ENCODE peak calls at places on chromosomes 2 and 18, in ten cellular contexts. One of them, this sample, is unnamed. For H3K27me3, the result is how much of the 10 kb centered on the place peaks cover.

GRCh38 chr2:1584691-1585485 is 159.4 kb downstream of the PXDN start:
- DNase-seq in left ventricle myocardium inferior: no peak
- DNase-seq in neuronal stem cell: no peak
- DNase-seq in heart right ventricle: no peak
- DNase-seq in right cardiac atrium: no peak
- DNase-seq in HL-60: no peak
- DNase-seq in mesenchymal stem cell: no peak
- DNase-seq in dorsolateral prefrontal cortex: no peak
- DNase-seq in H9: no peak
- DNase-seq in PC-9: peak
- DNase-seq in this sample: no peak

GRCh38 chr2:71243548-71244301 is 16.8 kb upstream of the PAIP2B start:
- DNase-seq in left ventricle myocardium inferior: peak
- DNase-seq in neuronal stem cell: no peak
- DNase-seq in heart right ventricle: peak
- DNase-seq in right cardiac atrium: peak
- DNase-seq in HL-60: no peak
- DNase-seq in mesenchymal stem cell: no peak
- DNase-seq in dorsolateral prefrontal cortex: peak
- DNase-seq in H9: no peak
- DNase-seq in PC-9: no peak
- DNase-seq in this sample: no peak

GRCh38 chr18:6821346-6821745 is 91.8 kb downstream of the ARHGAP28 start:
- DNase-seq in left ventricle myocardium inferior: no peak
- DNase-seq in neuronal stem cell: no peak
- DNase-seq in heart right ventricle: no peak
- DNase-seq in right cardiac atrium: no peak
- DNase-seq in HL-60: no peak
- DNase-seq in mesenchymal stem cell: no peak
- DNase-seq in dorsolateral prefrontal cortex: no peak
- DNase-seq in H9: no peak
- DNase-seq in PC-9: no peak
- DNase-seq in this sample: no peak

GRCh38 chr18:74499633-74500032 is 3.5 kb downstream of the CNDP2 start:
- DNase-seq in left ventricle myocardium inferior: peak
- DNase-seq in neuronal stem cell: no peak
- DNase-seq in heart right ventricle: peak
- DNase-seq in right cardiac atrium: peak
- DNase-seq in HL-60: peak
- DNase-seq in mesenchymal stem cell: peak
- DNase-seq in dorsolateral prefrontal cortex: no peak
- DNase-seq in H9: peak
- DNase-seq in PC-9: peak
- DNase-seq in this sample: no peak

GRCh38 chr18:6747646-6748045 is 18.1 kb downstream of the ARHGAP28 start:
- DNase-seq in left ventricle myocardium inferior: no peak
- DNase-seq in neuronal stem cell: no peak
- DNase-seq in heart right ventricle: no peak
- DNase-seq in right cardiac atrium: no peak
- DNase-seq in HL-60: no peak
- DNase-seq in mesenchymal stem cell: peak
- DNase-seq in dorsolateral prefrontal cortex: no peak
- DNase-seq in H9: no peak
- DNase-seq in PC-9: no peak
- DNase-seq in this sample: peak

GRCh38 chr2:240888130-240888889 is 7.6 kb downstream of the MAB21L4 start:
- DNase-seq in left ventricle myocardium inferior: no peak
- DNase-seq in neuronal stem cell: no peak
- DNase-seq in heart right ventricle: peak
- DNase-seq in right cardiac atrium: peak
- DNase-seq in HL-60: no peak
- DNase-seq in mesenchymal stem cell: no peak
- DNase-seq in dorsolateral prefrontal cortex: no peak
- DNase-seq in H9: no peak
- DNase-seq in PC-9: no peak
- DNase-seq in this sample: no peak

GRCh38 chr18:48330016-48330991 is 78.9 kb downstream of the ZBTB7C start:
- DNase-seq in left ventricle myocardium inferior: no peak
- DNase-seq in neuronal stem cell: no peak
- DNase-seq in heart right ventricle: no peak
- DNase-seq in right cardiac atrium: no peak
- DNase-seq in HL-60: no peak
- DNase-seq in mesenchymal stem cell: peak
- DNase-seq in dorsolateral prefrontal cortex: no peak
- DNase-seq in H9: no peak
- DNase-seq in PC-9: peak
- DNase-seq in this sample: peak

GRCh38 chr2:238255636-238256035 is 15.8 kb upstream of the HES6 start:
- DNase-seq in left ventricle myocardium inferior: no peak
- DNase-seq in neuronal stem cell: no peak
- DNase-seq in heart right ventricle: no peak
- DNase-seq in right cardiac atrium: no peak
- DNase-seq in HL-60: no peak
- DNase-seq in mesenchymal stem cell: no peak
- DNase-seq in dorsolateral prefrontal cortex: no peak
- DNase-seq in H9: no peak
- DNase-seq in PC-9: no peak
- DNase-seq in this sample: no peak

GRCh38 chr18:25019086-25019860 is 332.7 kb downstream of the ZNF521 start:
- DNase-seq in left ventricle myocardium inferior: no peak
- DNase-seq in neuronal stem cell: no peak
- DNase-seq in heart right ventricle: no peak
- DNase-seq in right cardiac atrium: no peak
- DNase-seq in HL-60: no peak
- DNase-seq in mesenchymal stem cell: peak
- DNase-seq in dorsolateral prefrontal cortex: peak
- DNase-seq in H9: no peak
- DNase-seq in PC-9: no peak
- DNase-seq in this sample: no peak

GRCh38 chr2:42854207-42854818 is 61.9 kb upstream of the HAAO start:
- DNase-seq in left ventricle myocardium inferior: peak
- DNase-seq in neuronal stem cell: no peak
- DNase-seq in heart right ventricle: peak
- DNase-seq in right cardiac atrium: peak
- DNase-seq in HL-60: no peak
- DNase-seq in mesenchymal stem cell: peak
- DNase-seq in dorsolateral prefrontal cortex: no peak
- DNase-seq in H9: no peak
- DNase-seq in PC-9: no peak
- DNase-seq in this sample: peak

GRCh38 chr2:120571015-120571728 is 164.5 kb upstream of the GLI2 start:
- DNase-seq in left ventricle myocardium inferior: no peak
- DNase-seq in neuronal stem cell: no peak
- DNase-seq in heart right ventricle: no peak
- DNase-seq in right cardiac atrium: no peak
- DNase-seq in HL-60: no peak
- DNase-seq in mesenchymal stem cell: no peak
- DNase-seq in dorsolateral prefrontal cortex: no peak
- DNase-seq in H9: no peak
- DNase-seq in PC-9: no peak
- DNase-seq in this sample: no peak
- H3K27me3 ChIP-seq in left ventricle myocardium inferior: under half
- H3K27me3 ChIP-seq in neuronal stem cell: under half
- H3K27me3 ChIP-seq in heart right ventricle: under half
- H3K27me3 ChIP-seq in right cardiac atrium: under half
- H3K27me3 ChIP-seq in HL-60: under half
- H3K27me3 ChIP-seq in mesenchymal stem cell: half or more
- H3K27me3 ChIP-seq in dorsolateral prefrontal cortex: under half
- H3K27me3 ChIP-seq in H9: under half
- H3K27me3 ChIP-seq in PC-9: under half
- H3K27me3 ChIP-seq in this sample: under half

GRCh38 chr2:159163935-159164334 is 122.6 kb downstream of the WDSUB1 start:
- DNase-seq in left ventricle myocardium inferior: no peak
- DNase-seq in neuronal stem cell: no peak
- DNase-seq in heart right ventricle: no peak
- DNase-seq in right cardiac atrium: no peak
- DNase-seq in HL-60: no peak
- DNase-seq in mesenchymal stem cell: no peak
- DNase-seq in dorsolateral prefrontal cortex: no peak
- DNase-seq in H9: no peak
- DNase-seq in PC-9: no peak
- DNase-seq in this sample: no peak

GRCh38 chr2:159169187-159169586 is 117.3 kb downstream of the WDSUB1 start:
- DNase-seq in left ventricle myocardium inferior: no peak
- DNase-seq in neuronal stem cell: no peak
- DNase-seq in heart right ventricle: no peak
- DNase-seq in right cardiac atrium: no peak
- DNase-seq in HL-60: no peak
- DNase-seq in mesenchymal stem cell: no peak
- DNase-seq in dorsolateral prefrontal cortex: no peak
- DNase-seq in H9: no peak
- DNase-seq in PC-9: no peak
- DNase-seq in this sample: no peak

GRCh38 chr2:159165065-159165464 is 121.4 kb downstream of the WDSUB1 start:
- DNase-seq in left ventricle myocardium inferior: no peak
- DNase-seq in neuronal stem cell: no peak
- DNase-seq in heart right ventricle: no peak
- DNase-seq in right cardiac atrium: no peak
- DNase-seq in HL-60: no peak
- DNase-seq in mesenchymal stem cell: no peak
- DNase-seq in dorsolateral prefrontal cortex: no peak
- DNase-seq in H9: no peak
- DNase-seq in PC-9: no peak
- DNase-seq in this sample: no peak

GRCh38 chr2:159168707-159169106 is 117.8 kb downstream of the WDSUB1 start:
- DNase-seq in left ventricle myocardium inferior: no peak
- DNase-seq in neuronal stem cell: no peak
- DNase-seq in heart right ventricle: no peak
- DNase-seq in right cardiac atrium: no peak
- DNase-seq in HL-60: no peak
- DNase-seq in mesenchymal stem cell: peak
- DNase-seq in dorsolateral prefrontal cortex: no peak
- DNase-seq in H9: no peak
- DNase-seq in PC-9: no peak
- DNase-seq in this sample: no peak

DNA sequence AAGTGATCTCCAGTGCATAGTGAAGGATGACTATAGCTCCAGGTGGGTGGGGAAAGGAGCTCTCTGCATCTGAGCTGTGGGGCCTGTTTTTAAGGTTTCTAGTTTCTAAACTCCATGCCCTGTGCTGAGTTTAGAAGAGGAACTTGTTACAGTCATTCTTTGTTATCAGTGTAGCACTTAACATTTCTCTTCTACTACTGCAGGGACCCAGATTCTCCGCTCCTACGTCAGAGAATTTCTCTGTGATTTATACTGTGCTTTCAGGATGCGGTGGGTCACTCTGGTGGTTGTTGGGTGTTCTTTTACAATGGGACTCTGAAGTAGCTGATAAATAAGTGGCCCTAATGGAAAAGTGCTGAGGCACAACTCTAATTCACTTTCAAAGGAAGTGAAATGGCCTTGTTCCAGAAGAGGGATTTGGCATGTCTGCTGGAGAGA is 122.0 kb downstream of the WDSUB1 start:
- DNase-seq in left ventricle myocardium inferior: no peak
- DNase-seq in neuronal stem cell: no peak
- DNase-seq in heart right ventricle: no peak
- DNase-seq in right cardiac atrium: no peak
- DNase-seq in HL-60: no peak
- DNase-seq in mesenchymal stem cell: peak
- DNase-seq in dorsolateral prefrontal cortex: no peak
- DNase-seq in H9: no peak
- DNase-seq in PC-9: no peak
- DNase-seq in this sample: no peak
- H3K27ac ChIP-seq in left ventricle myocardium inferior: peak
- H3K27ac ChIP-seq in neuronal stem cell: no peak
- H3K27ac ChIP-seq in heart right ventricle: peak
- H3K27ac ChIP-seq in right cardiac atrium: peak
- H3K27ac ChIP-seq in HL-60: no peak
- H3K27ac ChIP-seq in mesenchymal stem cell: no peak
- H3K27ac ChIP-seq in dorsolateral prefrontal cortex: no peak
- H3K27ac ChIP-seq in H9: no peak
- H3K27ac ChIP-seq in PC-9: no peak
- H3K27ac ChIP-seq in this sample: no peak

GRCh38 chr2:61937098-61937497 is 31.6 kb downstream of the COMMD1 start:
- DNase-seq in left ventricle myocardium inferior: no peak
- DNase-seq in neuronal stem cell: no peak
- DNase-seq in heart right ventricle: no peak
- DNase-seq in right cardiac atrium: no peak
- DNase-seq in HL-60: no peak
- DNase-seq in mesenchymal stem cell: no peak
- DNase-seq in dorsolateral prefrontal cortex: no peak
- DNase-seq in H9: no peak
- DNase-seq in PC-9: no peak
- DNase-seq in this sample: no peak
- H3K27me3 ChIP-seq in left ventricle myocardium inferior: under half
- H3K27me3 ChIP-seq in neuronal stem cell: under half
- H3K27me3 ChIP-seq in heart right ventricle: under half
- H3K27me3 ChIP-seq in right cardiac atrium: under half
- H3K27me3 ChIP-seq in HL-60: under half
- H3K27me3 ChIP-seq in mesenchymal stem cell: under half
- H3K27me3 ChIP-seq in dorsolateral prefrontal cortex: under half
- H3K27me3 ChIP-seq in H9: under half
- H3K27me3 ChIP-seq in PC-9: under half
- H3K27me3 ChIP-seq in this sample: under half

GRCh38 chr2:96541753-96542152 is 5.2 kb downstream of the ARID5A start:
- DNase-seq in left ventricle myocardium inferior: no peak
- DNase-seq in neuronal stem cell: no peak
- DNase-seq in heart right ventricle: no peak
- DNase-seq in right cardiac atrium: no peak
- DNase-seq in HL-60: no peak
- DNase-seq in mesenchymal stem cell: no peak
- DNase-seq in dorsolateral prefrontal cortex: no peak
- DNase-seq in H9: no peak
- DNase-seq in PC-9: no peak
- DNase-seq in this sample: no peak

GRCh38 chr2:96541326-96541725 is 4.8 kb downstream of the ARID5A start:
- DNase-seq in left ventricle myocardium inferior: no peak
- DNase-seq in neuronal stem cell: no peak
- DNase-seq in heart right ventricle: no peak
- DNase-seq in right cardiac atrium: no peak
- DNase-seq in HL-60: no peak
- DNase-seq in mesenchymal stem cell: no peak
- DNase-seq in dorsolateral prefrontal cortex: no peak
- DNase-seq in H9: no peak
- DNase-seq in PC-9: peak
- DNase-seq in this sample: no peak

GRCh38 chr2:96539215-96539920 is 2.8 kb downstream of the ARID5A start:
- DNase-seq in left ventricle myocardium inferior: no peak
- DNase-seq in neuronal stem cell: no peak
- DNase-seq in heart right ventricle: no peak
- DNase-seq in right cardiac atrium: no peak
- DNase-seq in HL-60: no peak
- DNase-seq in mesenchymal stem cell: no peak
- DNase-seq in dorsolateral prefrontal cortex: no peak
- DNase-seq in H9: no peak
- DNase-seq in PC-9: no peak
- DNase-seq in this sample: no peak

GRCh38 chr2:96538487-96539214 is 2.1 kb downstream of the ARID5A start:
- DNase-seq in left ventricle myocardium inferior: peak
- DNase-seq in neuronal stem cell: peak
- DNase-seq in heart right ventricle: peak
- DNase-seq in right cardiac atrium: peak
- DNase-seq in HL-60: peak
- DNase-seq in mesenchymal stem cell: peak
- DNase-seq in dorsolateral prefrontal cortex: peak
- DNase-seq in H9: peak
- DNase-seq in PC-9: no peak
- DNase-seq in this sample: no peak

DNA sequence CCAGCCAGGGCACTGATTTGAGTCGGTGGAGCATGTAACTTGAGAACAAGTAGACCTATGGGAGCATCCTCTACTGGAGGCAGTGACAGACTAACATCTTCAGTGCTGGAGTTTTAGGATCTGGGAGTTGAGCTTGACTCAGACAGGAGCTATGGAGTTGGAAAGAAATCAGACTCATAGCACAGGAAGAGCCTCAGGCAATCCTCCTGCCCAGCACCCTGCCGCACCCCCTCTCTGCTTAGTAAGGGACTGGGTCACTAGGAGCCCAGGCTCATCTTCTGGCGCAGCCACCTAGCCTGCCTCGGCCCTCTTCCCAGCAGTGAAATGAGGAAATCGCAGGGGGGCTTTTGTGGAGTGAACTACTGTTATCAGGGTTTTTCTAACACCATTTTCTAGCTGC is 3.6 kb downstream of the ARID5A start:
- DNase-seq in left ventricle myocardium inferior: no peak
- DNase-seq in neuronal stem cell: no peak
- DNase-seq in heart right ventricle: no peak
- DNase-seq in right cardiac atrium: no peak
- DNase-seq in HL-60: no peak
- DNase-seq in mesenchymal stem cell: no peak
- DNase-seq in dorsolateral prefrontal cortex: no peak
- DNase-seq in H9: no peak
- DNase-seq in PC-9: peak
- DNase-seq in this sample: peak
- H3K27ac ChIP-seq in left ventricle myocardium inferior: no peak
- H3K27ac ChIP-seq in neuronal stem cell: no peak
- H3K27ac ChIP-seq in heart right ventricle: peak
- H3K27ac ChIP-seq in right cardiac atrium: no peak
- H3K27ac ChIP-seq in HL-60: no peak
- H3K27ac ChIP-seq in mesenchymal stem cell: no peak
- H3K27ac ChIP-seq in dorsolateral prefrontal cortex: no peak
- H3K27ac ChIP-seq in H9: no peak
- H3K27ac ChIP-seq in PC-9: no peak
- H3K27ac ChIP-seq in this sample: no peak